ENCODE peak calls at places on chromosomes 12 and 14, in four cellular contexts. N, X, I and M are unnamed samples. For H3K9me3, the result is how much of the 10 kb centered on the place peaks cover.

GRCh38 chr14:71905031-71905430 is 27.2 kb upstream of the RGS6 start:
- DNase-seq in I (no peak), X (peak), N (no peak), M (no peak)

GRCh38 chr12:39443704-39444234 is 849 bp upstream of the KIF21A start:
- DNase-seq in X (peak), N (no peak), I (peak), M (no peak)

GRCh38 chr12:91921555-91921954 is 224.1 kb downstream of the BTG1 start:
- DNase-seq in I (no peak), X (no peak), N (no peak), M (no peak)

GRCh38 chr12:93146278-93146939 is 217.3 kb upstream of the EEA1 start:
- DNase-seq in N (no peak), X (no peak), I (peak), M (no peak)

GRCh38 chr12:26546535-26547314 is 286.3 kb downstream of the ITPR2 start:
- DNase-seq in I (no peak), X (no peak), N (no peak), M (no peak)

GRCh38 chr12:68497112-68497511 is 113.6 kb upstream of the RAP1B start:
- DNase-seq in I (no peak), X (no peak), N (no peak), M (no peak)

GRCh38 chr12:66694666-66695065 is 15.8 kb upstream of the GRIP1 start:
- DNase-seq in I (no peak), X (no peak), N (no peak), M (no peak)

GRCh38 chr12:123267991-123268843 is 3.4 kb downstream of the CDK2AP1 start:
- DNase-seq in N (no peak), I (no peak), X (no peak), M (no peak)

GRCh38 chr14:98136420-98136819 is 1135.6 kb downstream of the BCL11B start:
- DNase-seq in I (no peak), X (no peak), N (no peak), M (no peak)

GRCh38 chr14:22753586-22753985 is 12.9 kb upstream of the OXA1L start:
- DNase-seq in I (no peak), X (no peak), N (no peak), M (no peak)

GRCh38 chr12:129532082-129532481 is 371.7 kb downstream of the TMEM132D start:
- DNase-seq in I (no peak), N (no peak), X (no peak), M (no peak)

GRCh38 chr12:100593490-100593889 is 20.0 kb downstream of the GAS2L3 start:
- DNase-seq in X (peak), I (peak), N (no peak), M (no peak)

GRCh38 chr12:121799175-121799841 is 4.5 kb upstream of the SETD1B start:
- DNase-seq in X (peak), N (peak), I (peak), M (no peak)

GRCh38 chr12:131754184-131754583 is 43.3 kb downstream of the SFSWAP start:
- DNase-seq in I (no peak), X (no peak), N (no peak), M (no peak)

GRCh38 chr12:62966990-62967506 is 32.1 kb upstream of the PPM1H start:
- DNase-seq in N (no peak), I (no peak), X (no peak), M (no peak)

GRCh38 chr12:88663001-88663400 is 82.7 kb upstream of the KITLG start:
- DNase-seq in N (no peak), X (peak), I (no peak), M (no peak)

GRCh38 chr14:22230517-22230916 is 358.5 kb downstream of the DAD1 start:
- DNase-seq in I (no peak), N (no peak), X (no peak), M (no peak)

GRCh38 chr12:118063567-118064391 is 2.8 kb upstream of the WSB2 start:
- DNase-seq in N (no peak), X (peak), I (no peak), M (no peak)

GRCh38 chr12:114013601-114014345 is 47.6 kb upstream of the RBM19 start:
- DNase-seq in N (peak), I (peak), X (peak), M (no peak)

GRCh38 chr12:12726543-12727093 is 9.4 kb downstream of the CDKN1B start:
- DNase-seq in N (no peak), I (peak), X (peak), M (no peak)

GRCh38 chr14:38202444-38203191 is 5.1 kb upstream of the SSTR1 start:
- DNase-seq in I (no peak), N (no peak), X (no peak), M (no peak)

GRCh38 chr14:94171208-94171607 is 2.9 kb upstream of the PPP4R4 start:
- DNase-seq in N (no peak), X (peak), I (peak), M (peak)

GRCh38 chr14:101113108-101113612 is 209.6 kb upstream of the RTL1 start:
- DNase-seq in I (no peak), N (no peak), X (no peak), M (no peak)

GRCh38 chr14:104782086-104782822 is 13.3 kb downstream of the AKT1 start:
- DNase-seq in N (no peak), X (no peak), I (no peak), M (no peak)

GRCh38 chr12:38282886-38283285 is 33.7 kb upstream of the ALG10B start:
- DNase-seq in N (peak), X (peak), I (peak), M (peak)

GRCh38 chr14:22572562-22573058 is 16.4 kb downstream of the DAD1 start:
- DNase-seq in N (no peak), X (peak), I (no peak), M (no peak)

GRCh38 chr14:68247281-68247680 is 427.7 kb downstream of the RAD51B start:
- DNase-seq in X (no peak), N (no peak), I (no peak), M (no peak)

GRCh38 chr14:56351861-56352260 is 227.7 kb upstream of the TMEM260 start:
- DNase-seq in I (peak), N (no peak), X (peak), M (no peak)

GRCh38 chr14:28012629-28013415 is 753.8 kb upstream of the FOXG1 start:
- DNase-seq in I (no peak), X (no peak), N (no peak), M (no peak)

GRCh38 chr14:100287202-100287997 is 18.8 kb downstream of the SLC25A29 start:
- DNase-seq in X (no peak), I (no peak), N (no peak), M (no peak)

GRCh38 chr14:85732031-85732430 is 202.1 kb downstream of the FLRT2 start:
- DNase-seq in I (no peak), X (no peak), N (no peak), M (no peak)

GRCh38 chr14:103104654-103105511 is 10.4 kb downstream of the EXOC3L4 start:
- DNase-seq in X (peak), I (peak), N (no peak), M (no peak)

DNA sequence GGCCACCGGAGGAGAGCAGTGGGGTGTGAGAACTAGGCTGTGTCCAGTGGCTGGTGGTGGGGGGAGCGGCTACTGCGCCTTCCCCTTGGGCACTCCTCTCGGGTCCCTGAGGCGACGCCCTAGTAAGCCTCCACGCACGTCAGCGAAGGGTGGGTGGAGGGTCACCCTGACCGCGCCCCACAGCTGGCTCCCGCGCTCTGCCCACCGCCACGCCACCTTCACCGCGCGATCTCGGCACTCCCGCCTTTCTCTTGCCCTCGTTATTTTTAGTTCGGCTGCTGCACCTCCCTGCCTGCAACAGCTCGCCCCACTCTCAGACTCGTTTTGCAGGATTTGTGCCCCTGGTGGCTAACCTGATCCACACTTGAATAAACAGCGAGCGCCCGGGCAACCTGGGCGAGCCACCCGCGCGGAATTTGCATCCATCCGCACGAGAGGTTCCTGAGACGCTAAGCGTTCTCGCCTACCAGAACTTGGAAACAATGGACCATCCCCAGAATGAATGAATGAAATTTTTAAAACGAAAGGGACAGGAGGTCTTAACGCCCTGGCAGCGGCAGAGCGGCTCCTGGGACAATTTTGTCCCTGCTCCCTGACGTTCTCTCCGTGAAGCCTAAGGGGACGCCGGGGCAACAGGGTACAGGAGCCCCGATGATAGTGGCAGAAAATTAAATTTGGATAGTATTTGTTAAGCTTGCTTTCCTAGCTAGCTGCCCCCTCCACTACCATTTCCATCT is 7.0 kb upstream of the BMP4 start:
- DNase-seq in X (no peak), I (no peak), N (no peak), M (no peak)
- H3K4me3 ChIP-seq in X (no peak), I (peak), N (peak), M (peak)

DNA sequence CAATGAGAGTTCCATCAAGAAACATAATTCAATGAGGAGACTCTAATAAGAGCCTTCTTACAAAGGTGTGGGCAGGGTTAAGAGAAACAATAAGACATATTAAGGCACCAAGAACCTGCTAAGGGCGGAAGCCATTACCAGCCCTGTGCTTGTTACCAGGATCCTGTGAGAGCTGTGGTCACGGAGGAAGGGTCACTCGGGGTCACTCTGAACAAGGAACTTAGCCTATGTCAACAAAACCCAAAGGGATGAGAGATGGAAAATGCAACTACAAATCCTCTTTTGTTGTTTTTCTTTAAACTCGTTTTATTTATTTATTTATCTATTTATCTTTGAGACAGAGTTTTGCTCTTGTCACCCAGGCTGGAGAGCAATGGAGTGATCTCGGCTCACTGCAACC is 460.4 kb upstream of the CCDC196 start:
- DNase-seq in N (no peak), I (no peak), X (no peak), M (no peak)
- TF ChIP-seq EZH2 in N (no peak), I (no peak), X (no peak), M (no peak)

DNA sequence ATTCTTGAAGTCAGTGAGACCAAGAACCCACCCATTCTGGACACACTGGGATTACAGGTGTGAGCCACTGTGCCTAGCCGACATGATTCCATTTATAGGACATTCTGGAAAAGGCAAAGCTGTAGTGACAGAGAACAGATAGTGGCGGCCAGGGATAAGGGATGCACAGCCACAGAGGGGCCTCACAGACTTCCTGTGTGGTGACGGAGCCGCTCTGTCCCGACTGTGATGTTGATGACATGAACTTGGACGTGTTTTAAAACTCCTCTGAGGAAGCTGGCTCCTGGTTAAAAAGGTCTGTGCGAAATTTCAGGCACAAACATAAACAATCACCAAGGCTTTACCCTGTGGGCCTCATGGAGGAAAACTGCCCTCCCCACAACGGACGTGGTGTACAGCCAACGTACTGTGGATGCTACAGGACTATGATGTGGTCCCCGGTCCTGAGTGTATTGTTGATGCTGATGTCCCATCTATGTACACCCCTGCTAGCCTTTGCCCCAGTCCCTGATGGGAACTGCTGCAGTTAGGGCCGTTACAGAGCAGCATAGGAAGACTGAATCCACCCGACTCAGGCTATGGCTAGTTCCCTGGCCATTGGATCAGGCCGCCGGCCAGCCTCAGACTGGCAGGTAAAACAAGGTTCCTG is 15.9 kb downstream of the ZNF605 start:
- DNase-seq in N (no peak), X (no peak), I (no peak), M (no peak)
- H3K9me3 ChIP-seq in N (under half), X (under half), I (under half), M (under half)

DNA sequence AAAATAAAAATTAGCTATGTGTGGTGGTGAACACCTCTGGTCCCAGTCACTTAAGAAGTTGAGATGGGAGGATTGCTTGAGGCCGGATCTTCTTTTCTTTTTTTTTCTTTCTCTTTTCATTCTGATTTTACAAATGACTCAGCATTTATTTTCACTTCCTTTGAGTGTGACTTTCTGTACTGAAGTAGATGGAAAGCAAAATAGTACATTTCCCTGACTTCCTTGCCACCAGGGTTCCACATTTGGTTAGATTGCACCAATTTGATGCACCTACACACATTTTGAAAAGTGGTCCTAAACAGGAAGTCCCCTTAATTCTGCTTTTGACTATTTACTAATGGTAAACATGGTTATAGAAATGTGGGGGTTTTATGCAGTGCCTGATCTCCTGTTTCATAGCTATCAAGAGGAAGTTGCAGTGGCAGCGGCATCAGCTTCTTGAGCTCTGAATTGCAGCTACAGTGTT is 13.0 kb upstream of the LEMD3 start:
- DNase-seq in X (peak), I (no peak), N (no peak), M (no peak)
- H3K4me3 ChIP-seq in X (no peak), I (no peak), N (no peak), M (no peak)